ENCODE peak calls at places on chromosome 11, in six cellular contexts. One of them, this sample, is unnamed.

GRCh38 chr11:43074810-43075209 is 237.0 kb upstream of the API5 start:
- DNase-seq in A172: no peak
- DNase-seq in T-helper 1 cell: no peak
- DNase-seq in foreskin melanocyte: no peak
- DNase-seq in adipocyte: no peak
- DNase-seq in memory B cell: no peak
- DNase-seq in this sample: no peak

GRCh38 chr11:62931501-62932278 is 10.5 kb upstream of the CHRM1 start:
- DNase-seq in A172: peak
- DNase-seq in T-helper 1 cell: no peak
- DNase-seq in foreskin melanocyte: no peak
- DNase-seq in memory B cell: no peak
- DNase-seq in adipocyte: no peak
- DNase-seq in this sample: peak

GRCh38 chr11:45994421-45995341 is 72.2 kb downstream of the LARGE2 start:
- DNase-seq in memory B cell: no peak
- DNase-seq in T-helper 1 cell: no peak
- DNase-seq in adipocyte: peak
- DNase-seq in A172: no peak
- DNase-seq in foreskin melanocyte: no peak
- DNase-seq in this sample: peak

GRCh38 chr11:86938203-86938899 is 16.8 kb downstream of the FZD4 start:
- DNase-seq in memory B cell: no peak
- DNase-seq in T-helper 1 cell: no peak
- DNase-seq in foreskin melanocyte: no peak
- DNase-seq in adipocyte: no peak
- DNase-seq in A172: no peak
- DNase-seq in this sample: no peak

GRCh38 chr11:114478768-114479167 is 39.5 kb downstream of the REXO2 start:
- DNase-seq in A172: peak
- DNase-seq in T-helper 1 cell: no peak
- DNase-seq in adipocyte: peak
- DNase-seq in foreskin melanocyte: peak
- DNase-seq in memory B cell: no peak
- DNase-seq in this sample: peak

GRCh38 chr11:72225411-72225951 is 914 bp downstream of the INPPL1 start:
- DNase-seq in adipocyte: peak
- DNase-seq in A172: peak
- DNase-seq in memory B cell: peak
- DNase-seq in foreskin melanocyte: no peak
- DNase-seq in T-helper 1 cell: no peak
- DNase-seq in this sample: peak

GRCh38 chr11:62145261-62145871 is 21.6 kb downstream of the INCENP start:
- DNase-seq in adipocyte: no peak
- DNase-seq in memory B cell: no peak
- DNase-seq in T-helper 1 cell: no peak
- DNase-seq in foreskin melanocyte: no peak
- DNase-seq in A172: no peak
- DNase-seq in this sample: no peak

GRCh38 chr11:112364962-112365481 is 104.4 kb upstream of the PLET1 start:
- DNase-seq in A172: peak
- DNase-seq in T-helper 1 cell: no peak
- DNase-seq in foreskin melanocyte: no peak
- DNase-seq in adipocyte: peak
- DNase-seq in memory B cell: no peak
- DNase-seq in this sample: peak

GRCh38 chr11:17683378-17684161 is 35.8 kb upstream of the MYOD1 start:
- DNase-seq in adipocyte: peak
- DNase-seq in A172: peak
- DNase-seq in memory B cell: no peak
- DNase-seq in foreskin melanocyte: no peak
- DNase-seq in T-helper 1 cell: no peak
- DNase-seq in this sample: peak

GRCh38 chr11:72617080-72617744 is 57.0 kb downstream of the PDE2A start:
- DNase-seq in adipocyte: peak
- DNase-seq in foreskin melanocyte: no peak
- DNase-seq in A172: peak
- DNase-seq in T-helper 1 cell: no peak
- DNase-seq in memory B cell: no peak
- DNase-seq in this sample: peak

GRCh38 chr11:115664313-115664712 is 160.1 kb upstream of the CADM1 start:
- DNase-seq in adipocyte: no peak
- DNase-seq in memory B cell: no peak
- DNase-seq in A172: no peak
- DNase-seq in foreskin melanocyte: no peak
- DNase-seq in T-helper 1 cell: no peak
- DNase-seq in this sample: no peak

GRCh38 chr11:25163421-25163820 is 666.6 kb downstream of the LUZP2 start:
- DNase-seq in foreskin melanocyte: no peak
- DNase-seq in adipocyte: peak
- DNase-seq in memory B cell: no peak
- DNase-seq in T-helper 1 cell: no peak
- DNase-seq in A172: no peak
- DNase-seq in this sample: no peak

GRCh38 chr11:117303101-117303500 is 12.0 kb downstream of the BACE1-AS start:
- DNase-seq in memory B cell: no peak
- DNase-seq in T-helper 1 cell: no peak
- DNase-seq in foreskin melanocyte: no peak
- DNase-seq in A172: no peak
- DNase-seq in adipocyte: no peak
- DNase-seq in this sample: no peak

GRCh38 chr11:78731008-78731407 is 156.3 kb upstream of the NARS2 start:
- DNase-seq in T-helper 1 cell: no peak
- DNase-seq in foreskin melanocyte: no peak
- DNase-seq in memory B cell: no peak
- DNase-seq in adipocyte: peak
- DNase-seq in A172: no peak
- DNase-seq in this sample: no peak

GRCh38 chr11:128453444-128454336 is 133.7 kb downstream of the ETS1 start:
- DNase-seq in A172: peak
- DNase-seq in foreskin melanocyte: no peak
- DNase-seq in T-helper 1 cell: no peak
- DNase-seq in adipocyte: peak
- DNase-seq in memory B cell: no peak
- DNase-seq in this sample: peak

GRCh38 chr11:1203505-1204271 is 19.2 kb upstream of the MUC5B start:
- DNase-seq in foreskin melanocyte: no peak
- DNase-seq in adipocyte: no peak
- DNase-seq in A172: peak
- DNase-seq in T-helper 1 cell: no peak
- DNase-seq in memory B cell: no peak
- DNase-seq in this sample: no peak

GRCh38 chr11:128039140-128040021 is 548.0 kb downstream of the ETS1 start:
- DNase-seq in adipocyte: peak
- DNase-seq in T-helper 1 cell: peak
- DNase-seq in foreskin melanocyte: no peak
- DNase-seq in A172: peak
- DNase-seq in memory B cell: no peak
- DNase-seq in this sample: peak

GRCh38 chr11:61718613-61719302 is 33.7 kb upstream of the MYRF start:
- DNase-seq in memory B cell: no peak
- DNase-seq in T-helper 1 cell: no peak
- DNase-seq in adipocyte: peak
- DNase-seq in foreskin melanocyte: no peak
- DNase-seq in A172: no peak
- DNase-seq in this sample: peak

GRCh38 chr11:73280606-73281005 is 8.5 kb downstream of the P2RY6 start:
- DNase-seq in adipocyte: no peak
- DNase-seq in A172: no peak
- DNase-seq in T-helper 1 cell: no peak
- DNase-seq in memory B cell: no peak
- DNase-seq in foreskin melanocyte: no peak
- DNase-seq in this sample: no peak

GRCh38 chr11:132942611-132943324 is 589.5 kb downstream of the OPCML start:
- DNase-seq in A172: no peak
- DNase-seq in memory B cell: no peak
- DNase-seq in adipocyte: no peak
- DNase-seq in T-helper 1 cell: no peak
- DNase-seq in foreskin melanocyte: no peak
- DNase-seq in this sample: no peak

GRCh38 chr11:134283461-134284230 is 7.5 kb downstream of the GLB1L3 start:
- DNase-seq in A172: no peak
- DNase-seq in foreskin melanocyte: no peak
- DNase-seq in adipocyte: no peak
- DNase-seq in memory B cell: no peak
- DNase-seq in T-helper 1 cell: no peak
- DNase-seq in this sample: no peak

GRCh38 chr11:16780146-16780545 is 41.7 kb downstream of the C11orf58 start:
- DNase-seq in foreskin melanocyte: no peak
- DNase-seq in A172: no peak
- DNase-seq in memory B cell: no peak
- DNase-seq in adipocyte: no peak
- DNase-seq in T-helper 1 cell: no peak
- DNase-seq in this sample: no peak

GRCh38 chr11:118911880-118912741 is 13.6 kb downstream of the BCL9L start:
- DNase-seq in adipocyte: peak
- DNase-seq in A172: peak
- DNase-seq in memory B cell: no peak
- DNase-seq in T-helper 1 cell: peak
- DNase-seq in foreskin melanocyte: peak
- DNase-seq in this sample: peak

GRCh38 chr11:118212781-118213565 is 11.8 kb downstream of the JAML start:
- DNase-seq in memory B cell: no peak
- DNase-seq in adipocyte: no peak
- DNase-seq in A172: no peak
- DNase-seq in foreskin melanocyte: no peak
- DNase-seq in T-helper 1 cell: no peak
- DNase-seq in this sample: no peak

GRCh38 chr11:23991140-23991539 is 505.7 kb upstream of the LUZP2 start:
- DNase-seq in A172: no peak
- DNase-seq in adipocyte: peak
- DNase-seq in foreskin melanocyte: no peak
- DNase-seq in memory B cell: no peak
- DNase-seq in T-helper 1 cell: no peak
- DNase-seq in this sample: peak

GRCh38 chr11:123381817-123382554 is 48.1 kb upstream of the GRAMD1B start:
- DNase-seq in T-helper 1 cell: no peak
- DNase-seq in memory B cell: no peak
- DNase-seq in adipocyte: no peak
- DNase-seq in A172: no peak
- DNase-seq in foreskin melanocyte: no peak
- DNase-seq in this sample: no peak

GRCh38 chr11:93844568-93844967 is 5.8 kb downstream of the VSTM5 start:
- DNase-seq in adipocyte: no peak
- DNase-seq in memory B cell: no peak
- DNase-seq in foreskin melanocyte: no peak
- DNase-seq in T-helper 1 cell: no peak
- DNase-seq in A172: no peak
- DNase-seq in this sample: no peak

GRCh38 chr11:75273331-75273988 is 32.9 kb downstream of the TPBGL start:
- DNase-seq in T-helper 1 cell: no peak
- DNase-seq in A172: no peak
- DNase-seq in adipocyte: no peak
- DNase-seq in foreskin melanocyte: no peak
- DNase-seq in memory B cell: no peak
- DNase-seq in this sample: no peak

GRCh38 chr11:128424271-128424709 is 163.1 kb downstream of the ETS1 start:
- DNase-seq in T-helper 1 cell: no peak
- DNase-seq in memory B cell: no peak
- DNase-seq in adipocyte: no peak
- DNase-seq in A172: no peak
- DNase-seq in foreskin melanocyte: no peak
- DNase-seq in this sample: peak

GRCh38 chr11:118443590-118444218 is 7.4 kb downstream of the KMT2A start:
- DNase-seq in A172: no peak
- DNase-seq in foreskin melanocyte: no peak
- DNase-seq in adipocyte: no peak
- DNase-seq in T-helper 1 cell: no peak
- DNase-seq in memory B cell: no peak
- DNase-seq in this sample: no peak